ENCODE peak calls at places on chromosomes 3 and 15, in four cellular contexts. One of them, this sample, is unnamed.

GRCh38 chr3:184011230-184011876 is 6.3 kb downstream of the ABCC5 start:
- DNase-seq in EL: no peak
- DNase-seq in activated naive CD8-positive, alpha-beta T cell treated with anti-CD3 and anti-CD28 coated beads, Interleukin-2, amount 10 ng/mL, durations not matched to agents 7 days and 5 days: no peak
- DNase-seq in neural crest cell: no peak
- DNase-seq in this sample: no peak

GRCh38 chr15:62758126-62758951 is 284.2 kb upstream of the TPM1 start:
- DNase-seq in EL: peak
- DNase-seq in activated naive CD8-positive, alpha-beta T cell treated with anti-CD3 and anti-CD28 coated beads, Interleukin-2, amount 10 ng/mL, durations not matched to agents 7 days and 5 days: no peak
- DNase-seq in neural crest cell: no peak
- DNase-seq in this sample: no peak

GRCh38 chr3:72152551-72153476 is 367.9 kb upstream of the PROK2 start:
- DNase-seq in EL: peak
- DNase-seq in activated naive CD8-positive, alpha-beta T cell treated with anti-CD3 and anti-CD28 coated beads, Interleukin-2, amount 10 ng/mL, durations not matched to agents 7 days and 5 days: no peak
- DNase-seq in neural crest cell: no peak
- DNase-seq in this sample: peak

GRCh38 chr15:95377251-95377852 is 953.1 kb upstream of the NR2F2 start:
- DNase-seq in EL: no peak
- DNase-seq in activated naive CD8-positive, alpha-beta T cell treated with anti-CD3 and anti-CD28 coated beads, Interleukin-2, amount 10 ng/mL, durations not matched to agents 7 days and 5 days: no peak
- DNase-seq in neural crest cell: no peak
- DNase-seq in this sample: no peak

GRCh38 chr3:124172297-124172696 is 180.4 kb upstream of the ROPN1 start:
- DNase-seq in EL: no peak
- DNase-seq in activated naive CD8-positive, alpha-beta T cell treated with anti-CD3 and anti-CD28 coated beads, Interleukin-2, amount 10 ng/mL, durations not matched to agents 7 days and 5 days: no peak
- DNase-seq in neural crest cell: no peak
- DNase-seq in this sample: no peak

GRCh38 chr3:37892917-37893595 is 31.4 kb downstream of the CTDSPL start:
- DNase-seq in EL: no peak
- DNase-seq in activated naive CD8-positive, alpha-beta T cell treated with anti-CD3 and anti-CD28 coated beads, Interleukin-2, amount 10 ng/mL, durations not matched to agents 7 days and 5 days: no peak
- DNase-seq in neural crest cell: no peak
- DNase-seq in this sample: no peak

GRCh38 chr3:60752800-60753199 is 498.5 kb downstream of the FHIT start:
- DNase-seq in EL: no peak
- DNase-seq in activated naive CD8-positive, alpha-beta T cell treated with anti-CD3 and anti-CD28 coated beads, Interleukin-2, amount 10 ng/mL, durations not matched to agents 7 days and 5 days: no peak
- DNase-seq in neural crest cell: no peak
- DNase-seq in this sample: no peak

GRCh38 chr3:105495021-105495420 is 128.3 kb downstream of the ALCAM start:
- DNase-seq in EL: peak
- DNase-seq in activated naive CD8-positive, alpha-beta T cell treated with anti-CD3 and anti-CD28 coated beads, Interleukin-2, amount 10 ng/mL, durations not matched to agents 7 days and 5 days: no peak
- DNase-seq in neural crest cell: no peak
- DNase-seq in this sample: no peak

GRCh38 chr3:124814620-124815421 is 72.3 kb downstream of the ITGB5 start:
- DNase-seq in EL: no peak
- DNase-seq in activated naive CD8-positive, alpha-beta T cell treated with anti-CD3 and anti-CD28 coated beads, Interleukin-2, amount 10 ng/mL, durations not matched to agents 7 days and 5 days: no peak
- DNase-seq in neural crest cell: no peak
- DNase-seq in this sample: no peak

GRCh38 chr3:183895296-183895695 is 10.6 kb upstream of the PARL start:
- DNase-seq in EL: peak
- DNase-seq in activated naive CD8-positive, alpha-beta T cell treated with anti-CD3 and anti-CD28 coated beads, Interleukin-2, amount 10 ng/mL, durations not matched to agents 7 days and 5 days: no peak
- DNase-seq in neural crest cell: no peak
- DNase-seq in this sample: peak

GRCh38 chr3:72887723-72888545 is at the start of gene GXYLT2:
- DNase-seq in EL: peak
- DNase-seq in activated naive CD8-positive, alpha-beta T cell treated with anti-CD3 and anti-CD28 coated beads, Interleukin-2, amount 10 ng/mL, durations not matched to agents 7 days and 5 days: peak
- DNase-seq in neural crest cell: peak
- DNase-seq in this sample: peak

GRCh38 chr3:60609446-60609845 is 641.8 kb downstream of the FHIT start:
- DNase-seq in EL: no peak
- DNase-seq in activated naive CD8-positive, alpha-beta T cell treated with anti-CD3 and anti-CD28 coated beads, Interleukin-2, amount 10 ng/mL, durations not matched to agents 7 days and 5 days: no peak
- DNase-seq in neural crest cell: no peak
- DNase-seq in this sample: no peak

GRCh38 chr3:18432752-18433151 is 7.6 kb upstream of the SATB1 start:
- DNase-seq in EL: no peak
- DNase-seq in activated naive CD8-positive, alpha-beta T cell treated with anti-CD3 and anti-CD28 coated beads, Interleukin-2, amount 10 ng/mL, durations not matched to agents 7 days and 5 days: no peak
- DNase-seq in neural crest cell: no peak
- DNase-seq in this sample: no peak

GRCh38 chr15:65901336-65901735 is 32.0 kb downstream of the RAB11A start:
- DNase-seq in EL: no peak
- DNase-seq in activated naive CD8-positive, alpha-beta T cell treated with anti-CD3 and anti-CD28 coated beads, Interleukin-2, amount 10 ng/mL, durations not matched to agents 7 days and 5 days: no peak
- DNase-seq in neural crest cell: no peak
- DNase-seq in this sample: no peak

GRCh38 chr15:43104426-43104825 is 1.4 kb downstream of the UBR1 start:
- DNase-seq in EL: no peak
- DNase-seq in activated naive CD8-positive, alpha-beta T cell treated with anti-CD3 and anti-CD28 coated beads, Interleukin-2, amount 10 ng/mL, durations not matched to agents 7 days and 5 days: no peak
- DNase-seq in neural crest cell: no peak
- DNase-seq in this sample: no peak

GRCh38 chr3:183477801-183478456 is 49.5 kb upstream of the MCF2L2 start:
- DNase-seq in EL: no peak
- DNase-seq in activated naive CD8-positive, alpha-beta T cell treated with anti-CD3 and anti-CD28 coated beads, Interleukin-2, amount 10 ng/mL, durations not matched to agents 7 days and 5 days: no peak
- DNase-seq in neural crest cell: no peak
- DNase-seq in this sample: peak

GRCh38 chr3:161449784-161450183 is 46.8 kb upstream of the OTOL1 start:
- DNase-seq in EL: no peak
- DNase-seq in activated naive CD8-positive, alpha-beta T cell treated with anti-CD3 and anti-CD28 coated beads, Interleukin-2, amount 10 ng/mL, durations not matched to agents 7 days and 5 days: no peak
- DNase-seq in neural crest cell: no peak
- DNase-seq in this sample: no peak

GRCh38 chr3:32959370-32959769 is 7.9 kb downstream of the CCR4 start:
- DNase-seq in EL: no peak
- DNase-seq in activated naive CD8-positive, alpha-beta T cell treated with anti-CD3 and anti-CD28 coated beads, Interleukin-2, amount 10 ng/mL, durations not matched to agents 7 days and 5 days: no peak
- DNase-seq in neural crest cell: no peak
- DNase-seq in this sample: no peak

GRCh38 chr3:13419356-13420050 is 619 bp downstream of the NUP210 start:
- DNase-seq in EL: no peak
- DNase-seq in activated naive CD8-positive, alpha-beta T cell treated with anti-CD3 and anti-CD28 coated beads, Interleukin-2, amount 10 ng/mL, durations not matched to agents 7 days and 5 days: peak
- DNase-seq in neural crest cell: peak
- DNase-seq in this sample: peak

GRCh38 chr3:161567962-161568361 is 71.4 kb downstream of the OTOL1 start:
- DNase-seq in EL: peak
- DNase-seq in activated naive CD8-positive, alpha-beta T cell treated with anti-CD3 and anti-CD28 coated beads, Interleukin-2, amount 10 ng/mL, durations not matched to agents 7 days and 5 days: no peak
- DNase-seq in neural crest cell: no peak
- DNase-seq in this sample: no peak

GRCh38 chr3:59101091-59101738 is 51.4 kb upstream of the CFAP20DC start:
- DNase-seq in EL: peak
- DNase-seq in activated naive CD8-positive, alpha-beta T cell treated with anti-CD3 and anti-CD28 coated beads, Interleukin-2, amount 10 ng/mL, durations not matched to agents 7 days and 5 days: no peak
- DNase-seq in neural crest cell: no peak
- DNase-seq in this sample: peak

GRCh38 chr3:129441215-129441614 is 1.2 kb downstream of the IFT122 start:
- DNase-seq in EL: no peak
- DNase-seq in activated naive CD8-positive, alpha-beta T cell treated with anti-CD3 and anti-CD28 coated beads, Interleukin-2, amount 10 ng/mL, durations not matched to agents 7 days and 5 days: no peak
- DNase-seq in neural crest cell: no peak
- DNase-seq in this sample: no peak

GRCh38 chr3:9550999-9551398 is 2.6 kb downstream of the LHFPL4 start:
- DNase-seq in EL: no peak
- DNase-seq in activated naive CD8-positive, alpha-beta T cell treated with anti-CD3 and anti-CD28 coated beads, Interleukin-2, amount 10 ng/mL, durations not matched to agents 7 days and 5 days: no peak
- DNase-seq in neural crest cell: no peak
- DNase-seq in this sample: no peak

GRCh38 chr3:29291982-29292363 is 11.1 kb downstream of the RBMS3 start:
- DNase-seq in EL: no peak
- DNase-seq in activated naive CD8-positive, alpha-beta T cell treated with anti-CD3 and anti-CD28 coated beads, Interleukin-2, amount 10 ng/mL, durations not matched to agents 7 days and 5 days: no peak
- DNase-seq in neural crest cell: no peak
- DNase-seq in this sample: no peak

GRCh38 chr3:30344288-30344687 is 262.1 kb upstream of the TGFBR2 start:
- DNase-seq in EL: no peak
- DNase-seq in activated naive CD8-positive, alpha-beta T cell treated with anti-CD3 and anti-CD28 coated beads, Interleukin-2, amount 10 ng/mL, durations not matched to agents 7 days and 5 days: no peak
- DNase-seq in neural crest cell: no peak
- DNase-seq in this sample: no peak

GRCh38 chr15:96102631-96103030 is 227.9 kb upstream of the NR2F2 start:
- DNase-seq in EL: no peak
- DNase-seq in activated naive CD8-positive, alpha-beta T cell treated with anti-CD3 and anti-CD28 coated beads, Interleukin-2, amount 10 ng/mL, durations not matched to agents 7 days and 5 days: no peak
- DNase-seq in neural crest cell: no peak
- DNase-seq in this sample: no peak

GRCh38 chr3:55690746-55691540 is 203.8 kb upstream of the WNT5A start:
- DNase-seq in EL: no peak
- DNase-seq in activated naive CD8-positive, alpha-beta T cell treated with anti-CD3 and anti-CD28 coated beads, Interleukin-2, amount 10 ng/mL, durations not matched to agents 7 days and 5 days: no peak
- DNase-seq in neural crest cell: no peak
- DNase-seq in this sample: no peak

GRCh38 chr3:94159062-94159726 is 96.3 kb downstream of the NSUN3 start:
- DNase-seq in EL: peak
- DNase-seq in activated naive CD8-positive, alpha-beta T cell treated with anti-CD3 and anti-CD28 coated beads, Interleukin-2, amount 10 ng/mL, durations not matched to agents 7 days and 5 days: no peak
- DNase-seq in neural crest cell: no peak
- DNase-seq in this sample: peak

GRCh38 chr3:136750922-136751258 is 1.3 kb downstream of the STAG1 start:
- DNase-seq in EL: peak
- DNase-seq in activated naive CD8-positive, alpha-beta T cell treated with anti-CD3 and anti-CD28 coated beads, Interleukin-2, amount 10 ng/mL, durations not matched to agents 7 days and 5 days: no peak
- DNase-seq in neural crest cell: no peak
- DNase-seq in this sample: no peak

This sample was measured in BE2C.